ENCODE peak calls at places on chromosomes 16 and 17, in ten cellular contexts. D is progenitor cell of endocrine pancreas; S is naive thymus-derived CD8-positive, alpha-beta T cell; B is SW 1271; U is activated CD4-positive, CD25-positive, alpha-beta regulatory T cell; V is NCI-H1417; Y is cardiac muscle cell; C is osteocyte; G is left kidney; Z is AG04449. P is an unnamed sample.

GRCh38 chr17:80034977-80035686 is 540 bp downstream of the TBC1D16 start:
- DNase-seq in D (peak), S (peak), B (no peak), U (no peak), V (no peak), Y (peak), C (no peak), G (peak), Z (no peak), P (no peak)

GRCh38 chr16:9484436-9484835 is 393.0 kb downstream of the HAPSTR1 start:
- DNase-seq in D (no peak), S (no peak), B (no peak), U (no peak), V (no peak), Y (no peak), C (no peak), G (peak), Z (no peak), P (no peak)

GRCh38 chr16:68779891-68780290 is 42.8 kb downstream of the CDH1 start:
- DNase-seq in D (no peak), S (no peak), B (no peak), U (no peak), V (no peak), Y (no peak), C (no peak), G (no peak), Z (no peak), P (no peak)

GRCh38 chr17:9986754-9987382 is 81.8 kb upstream of the RCVRN start:
- DNase-seq in D (no peak), S (no peak), B (no peak), U (no peak), V (no peak), Y (no peak), C (no peak), G (no peak), Z (no peak), P (no peak)

GRCh38 chr17:64244165-64244564 is 18.9 kb downstream of the TEX2 start:
- DNase-seq in D (no peak), S (no peak), B (no peak), U (no peak), V (no peak), Y (peak), C (no peak), G (no peak), Z (no peak), P (no peak)

GRCh38 chr17:6677946-6678345 is 26.4 kb downstream of the C17orf100 start:
- DNase-seq in D (no peak), S (no peak), B (no peak), U (no peak), V (no peak), Y (no peak), C (no peak), G (no peak), Z (no peak), P (no peak)

GRCh38 chr16:19382887-19383816 is 34.5 kb upstream of the TMC5 start:
- DNase-seq in D (no peak), S (no peak), B (no peak), U (no peak), V (peak), Y (no peak), C (no peak), G (no peak), Z (no peak), P (no peak)

GRCh38 chr17:17063546-17064122 is 21.4 kb downstream of the MPRIP start:
- DNase-seq in D (no peak), S (no peak), B (no peak), U (no peak), V (no peak), Y (no peak), C (no peak), G (no peak), Z (no peak), P (no peak)

GRCh38 chr17:72599891-72600290 is 479.1 kb downstream of the SOX9 start:
- DNase-seq in D (no peak), S (no peak), B (no peak), U (no peak), V (no peak), Y (no peak), C (no peak), G (no peak), Z (no peak), P (no peak)

GRCh38 chr16:53805747-53806146 is 101.8 kb downstream of the FTO start:
- DNase-seq in D (no peak), S (no peak), B (no peak), U (no peak), V (no peak), Y (no peak), C (no peak), G (no peak), Z (no peak), P (no peak)

GRCh38 chr16:27961296-27961620 is 102.3 kb downstream of the GSG1L start:
- DNase-seq in D (no peak), S (no peak), B (no peak), U (no peak), V (no peak), Y (no peak), C (no peak), G (no peak), Z (no peak), P (no peak)

GRCh38 chr16:86718118-86718517 is 139.8 kb downstream of the FOXL1 start:
- DNase-seq in D (no peak), S (no peak), B (no peak), U (no peak), V (no peak), Y (no peak), C (no peak), G (peak), Z (no peak), P (no peak)